ENCODE peak calls at places on chromosomes 1 and 21, in six cellular contexts. I is AG04450, H is substantia nigra, O is HL-60, J is colonic mucosa, L is pancreas. U is an unnamed sample.

GRCh38 chr21:46452719-46453118 is 6.0 kb upstream of the DIP2A start:
- DNase-seq in I (no peak), H (no peak), O (no peak), J (peak; percentile 37), L (no peak), U (no peak)

GRCh38 chr1:29372108-29372507 is 135.8 kb downstream of the PTPRU start:
- DNase-seq in I (no peak), H (no peak), O (no peak), J (no peak), L (no peak), U (no peak)

GRCh38 chr1:51750729-51751128 is 127.8 kb downstream of the NRDC start:
- DNase-seq in I (no peak), H (no peak), O (no peak), J (no peak), L (no peak), U (no peak)

GRCh38 chr1:29437946-29438345 is 201.6 kb downstream of the PTPRU start:
- DNase-seq in I (no peak), H (no peak), O (no peak), J (no peak), L (no peak), U (no peak)

GRCh38 chr21:16071082-16071481 is 341.3 kb downstream of the USP25 start:
- DNase-seq in I (no peak), H (peak; percentile 62), O (no peak), J (no peak), L (no peak), U (peak; percentile 65)

GRCh38 chr21:15397258-15397657 is 332.5 kb upstream of the NRIP1 start:
- DNase-seq in I (no peak), H (no peak), O (no peak), J (no peak), L (no peak), U (no peak)

GRCh38 chr1:41322835-41323234 is 38.4 kb upstream of the FOXO6 start:
- DNase-seq in I (no peak), H (peak; percentile 55), O (peak; percentile 67), J (peak; percentile 33), L (no peak), U (peak; percentile 18)

GRCh38 chr1:167221126-167221803 is 579 bp downstream of the POU2F1 start:
- DNase-seq in I (no peak), H (peak; percentile 34), O (peak; percentile 9), J (peak; percentile 61), L (no peak), U (no peak)

GRCh38 chr21:33825898-33826297 is 89.7 kb downstream of the ATP5PO start:
- DNase-seq in I (peak; percentile 24), H (no peak), O (no peak), J (no peak), L (no peak), U (no peak)

GRCh38 chr1:82934069-82934468 is 1064.9 kb downstream of the TTLL7 start:
- DNase-seq in I (no peak), H (no peak), O (no peak), J (no peak), L (no peak), U (no peak)

GRCh38 chr1:67522001-67522441 is 91.8 kb upstream of the SERBP1 start:
- DNase-seq in I (no peak), H (no peak), O (no peak), J (no peak), L (no peak), U (no peak)

GRCh38 chr1:26784023-26784871 is 3.5 kb upstream of the PIGV start:
- DNase-seq in I (peak; percentile 61), H (peak; percentile 11), O (peak; percentile 40), J (peak; percentile 87), L (peak; percentile 76), U (no peak)

GRCh38 chr1:36594041-36594440 is 111.3 kb upstream of the CSF3R start:
- DNase-seq in I (no peak), H (no peak), O (no peak), J (no peak), L (no peak), U (no peak)

GRCh38 chr1:206834711-206835110 is 30.7 kb upstream of the IL20 start:
- DNase-seq in I (no peak), H (no peak), O (peak; percentile 50), J (no peak), L (no peak), U (no peak)

GRCh38 chr1:35476099-35476674 is 81.0 kb downstream of the KIAA0319L start:
- DNase-seq in I (no peak), H (no peak), O (no peak), J (no peak), L (no peak), U (no peak)

GRCh38 chr1:68438310-68438709 is 11.4 kb downstream of the RPE65 start:
- DNase-seq in I (no peak), H (no peak), O (no peak), J (no peak), L (no peak), U (no peak)

GRCh38 chr1:150578278-150579109 is 916 bp downstream of the MCL1 start:
- DNase-seq in I (peak; percentile 72), H (no peak), O (peak; percentile 15), J (peak; percentile 72), L (peak; percentile 55), U (peak; percentile 35)

GRCh38 chr21:38804617-38805281 is 980 bp upstream of the ETS2 start:
- DNase-seq in I (no peak), H (peak; percentile 34), O (peak; percentile 59), J (peak; percentile 87), L (peak; percentile 73), U (peak; percentile 13)

GRCh38 chr1:86938450-86938849 is 24.0 kb downstream of the HS2ST1 start:
- DNase-seq in I (no peak), H (no peak), O (no peak), J (no peak), L (no peak), U (no peak)

GRCh38 chr1:203035111-203036000 is 9.1 kb downstream of the PPFIA4 start:
- DNase-seq in I (no peak), H (no peak), O (no peak), J (no peak), L (no peak), U (no peak)
- H3K27ac ChIP-seq in I (no peak overlapping the region), H (no peak overlapping the region), O (no peak overlapping the region), J (no peak overlapping the region), L (no peak overlapping the region), U (peak overlapping the region; percentile 21)

GRCh38 chr1:2202008-2202575 is 7.5 kb upstream of the FAAP20 start:
- DNase-seq in I (no peak), H (no peak), O (no peak), J (no peak), L (no peak), U (no peak)

GRCh38 chr1:2204384-2205190 is 10.0 kb upstream of the FAAP20 start:
- DNase-seq in I (no peak), H (no peak), O (peak; percentile 76), J (peak; percentile 85), L (peak; percentile 88), U (no peak)

GRCh38 chr1:2201062-2201461 is 6.5 kb upstream of the FAAP20 start:
- DNase-seq in I (no peak), H (no peak), O (no peak), J (no peak), L (no peak), U (no peak)

GRCh38 chr1:2203671-2204383 is 9.3 kb upstream of the FAAP20 start:
- DNase-seq in I (no peak), H (no peak), O (no peak), J (no peak), L (peak; percentile 58), U (no peak)

DNA sequence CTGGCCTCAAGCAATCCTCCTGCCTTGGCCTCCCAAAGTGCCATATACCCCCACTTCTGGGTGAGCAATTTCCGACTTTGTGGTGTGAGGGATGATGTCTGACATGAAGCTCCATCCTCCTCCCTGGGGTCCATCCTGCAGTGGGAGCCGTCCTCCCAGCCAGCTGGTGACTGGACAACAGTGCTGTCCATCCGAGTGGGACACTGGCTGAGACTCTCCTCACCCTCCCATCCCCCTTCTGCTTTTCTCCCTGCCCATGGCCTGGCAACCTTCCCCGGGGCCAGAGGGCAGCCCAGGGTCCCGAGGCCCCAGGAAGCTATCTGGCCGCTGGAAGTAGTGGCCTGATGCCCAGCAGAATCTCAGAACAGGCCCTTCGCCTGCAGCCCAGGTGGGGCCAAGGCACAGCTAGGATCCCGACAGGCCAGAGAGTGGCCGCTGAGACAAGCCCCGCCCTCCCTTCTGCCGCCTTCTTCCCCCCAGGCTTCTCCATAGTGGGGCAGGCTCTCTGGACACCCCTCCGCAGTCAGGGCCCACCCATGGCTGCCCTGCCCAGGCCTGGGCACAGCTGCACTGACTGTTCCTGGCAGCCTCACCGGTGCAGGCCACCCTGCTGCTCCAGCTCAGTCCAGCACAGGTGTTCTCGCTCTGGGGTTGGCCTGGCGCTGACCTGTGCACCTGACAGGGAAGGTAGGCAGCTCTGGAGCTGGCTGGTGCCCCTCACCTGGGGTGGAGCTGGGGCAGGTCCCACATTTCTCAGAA is 8.4 kb upstream of the FAAP20 start:
- DNase-seq in I (no peak), H (no peak), O (no peak), J (no peak), L (peak; percentile 37), U (no peak)
- H3K27ac ChIP-seq in I (no peak overlapping the region), H (no peak overlapping the region), O (no peak overlapping the region), J (no peak overlapping the region), L (no peak overlapping the region), U (no peak overlapping the region)

DNA sequence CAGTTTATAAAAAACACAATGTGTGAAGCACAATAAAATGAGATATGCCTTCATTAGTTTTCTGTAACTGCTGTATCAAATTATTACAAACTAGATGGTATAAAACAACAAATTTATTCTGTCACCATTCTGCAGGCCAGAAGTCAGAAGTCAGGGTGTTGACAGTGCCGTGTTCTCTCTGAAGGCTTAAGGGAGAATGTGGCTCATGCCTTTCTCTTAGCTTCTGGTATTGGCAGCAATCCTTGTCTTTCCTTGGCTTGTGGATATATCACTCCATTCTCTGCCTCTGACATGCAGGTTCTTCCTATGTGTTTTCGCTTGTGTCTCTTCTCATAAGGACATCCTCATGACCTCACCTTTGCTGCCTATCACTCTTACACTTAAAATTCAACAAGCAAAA is 10.1 kb downstream of the NEK7 start:
- DNase-seq in I (no peak), H (no peak), O (no peak), J (no peak), L (no peak), U (no peak)
- H3K27ac ChIP-seq in I (no peak overlapping the region), H (no peak overlapping the region), O (no peak overlapping the region), J (no peak overlapping the region), L (no peak overlapping the region), U (no peak overlapping the region)

DNA sequence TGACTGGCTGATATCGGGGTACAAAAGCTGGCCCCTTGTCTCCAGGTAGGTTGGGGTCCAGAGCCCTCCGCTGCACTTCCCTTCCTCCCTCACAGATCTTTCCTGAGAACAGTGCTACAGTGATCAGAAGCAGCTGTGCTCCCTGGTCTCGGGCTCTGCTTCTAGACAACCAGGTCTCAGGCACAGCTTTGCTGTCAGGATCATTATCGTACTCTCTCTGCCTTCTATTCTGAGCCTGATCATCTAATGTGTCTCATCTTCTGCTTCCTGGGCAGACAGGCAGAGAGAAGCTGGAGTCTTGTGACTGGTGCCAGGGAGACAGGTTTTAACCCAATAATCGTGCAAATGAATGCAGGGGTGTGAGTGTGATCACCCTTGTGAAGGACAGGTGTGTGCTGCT is 109.4 kb upstream of the ZNF678 start:
- DNase-seq in I (no peak), H (no peak), O (no peak), J (no peak), L (no peak), U (no peak)
- H3K27ac ChIP-seq in I (no peak overlapping the region), H (no peak overlapping the region), O (no peak overlapping the region), J (no peak overlapping the region), L (no peak overlapping the region), U (no peak overlapping the region)

GRCh38 chr21:41565550-41565949 is 57.6 kb upstream of the TMPRSS2 start:
- DNase-seq in I (no peak), H (no peak), O (no peak), J (no peak), L (no peak), U (no peak)
- H3K27ac ChIP-seq in I (no peak overlapping the region), H (no peak overlapping the region), O (no peak overlapping the region), J (peak overlapping the region; percentile 90), L (peak overlapping the region; percentile 78), U (no peak overlapping the region)